ENCODE peak calls at places on chromosomes 6 and 20, in eight cellular contexts. X, H, K, J, B, W, R and D are unnamed samples. For H3K36me3, the result is how much of the 10 kb centered on the place peaks cover.

GRCh38 chr20:33947709-33948295 is 45.9 kb upstream of the RALY start:
- DNase-seq in K (no peak), X (no peak), W (no peak), J (no peak), B (no peak), R (peak), H (peak), D (no peak)

GRCh38 chr20:18983796-18984195 is 170.2 kb downstream of the SCP2D1 start:
- DNase-seq in W (no peak), J (no peak), H (no peak), R (no peak), X (no peak), B (no peak), K (no peak), D (no peak)

GRCh38 chr6:26521485-26522391 is 16.4 kb upstream of the HMGN4 start:
- DNase-seq in X (peak), K (peak), R (no peak), J (peak), H (peak), W (peak), B (peak), D (peak)

GRCh38 chr6:69917834-69918233 is 51.5 kb downstream of the COL19A1 start:
- DNase-seq in K (no peak), R (peak), W (no peak), B (no peak), X (no peak), H (no peak), J (no peak), D (no peak)

GRCh38 chr6:150740453-150740852 is 125.0 kb upstream of the MTHFD1L start:
- DNase-seq in R (no peak), J (no peak), W (no peak), X (no peak), K (no peak), B (no peak), H (no peak), D (no peak)

GRCh38 chr6:24768361-24768760 is 6.4 kb upstream of the GMNN start:
- DNase-seq in H (no peak), K (no peak), B (no peak), X (no peak), R (no peak), J (no peak), W (no peak), D (no peak)

GRCh38 chr20:45041464-45042337 is 59.2 kb downstream of the KCNS1 start:
- DNase-seq in H (peak), W (no peak), J (no peak), X (no peak), K (no peak), R (peak), B (no peak), D (no peak)

GRCh38 chr20:16423311-16424212 is 149.7 kb downstream of the KIF16B start:
- DNase-seq in K (no peak), J (no peak), B (no peak), W (no peak), R (no peak), X (no peak), H (no peak), D (no peak)

GRCh38 chr6:159056003-159056402 is 11.2 kb upstream of the TAGAP start:
- DNase-seq in K (no peak), J (no peak), B (no peak), H (no peak), X (no peak), R (no peak), W (no peak), D (no peak)

GRCh38 chr20:45157977-45158376 is 16.7 kb upstream of the PI3 start:
- DNase-seq in K (no peak), J (no peak), X (no peak), W (no peak), B (no peak), R (peak), H (peak), D (no peak)

GRCh38 chr6:159945801-159946392 is 23.0 kb upstream of the IGF2R start:
- DNase-seq in W (no peak), H (no peak), X (no peak), R (no peak), K (no peak), B (no peak), J (no peak), D (no peak)

GRCh38 chr20:18284805-18285533 is 3.4 kb upstream of the ZNF133 start:
- DNase-seq in K (no peak), R (no peak), W (no peak), B (no peak), H (peak), J (no peak), X (no peak), D (no peak)

GRCh38 chr6:158706369-158706982 is 56.6 kb downstream of the SYTL3 start:
- DNase-seq in W (peak), K (no peak), J (no peak), R (peak), B (peak), H (peak), X (peak), D (peak)

GRCh38 chr6:147040041-147040440 is 164.2 kb upstream of the STXBP5 start:
- DNase-seq in B (no peak), H (no peak), R (no peak), J (no peak), W (no peak), X (no peak), K (no peak), D (no peak)

GRCh38 chr6:13012271-13012670 is 295.7 kb downstream of the PHACTR1 start:
- DNase-seq in W (no peak), R (no peak), J (no peak), K (no peak), H (no peak), B (no peak), X (no peak), D (no peak)

GRCh38 chr20:42093041-42093440 is 474.9 kb upstream of the CHD6 start:
- DNase-seq in B (no peak), X (no peak), W (no peak), J (no peak), R (no peak), K (no peak), H (no peak), D (no peak)

GRCh38 chr6:36402481-36402880 is 15.0 kb upstream of the ETV7 start:
- DNase-seq in K (no peak), B (no peak), W (no peak), X (no peak), R (no peak), H (no peak), J (no peak), D (no peak)

GRCh38 chr6:158567871-158568401 is 8.0 kb downstream of the TMEM181 start:
- DNase-seq in K (no peak), W (no peak), X (no peak), B (no peak), H (no peak), J (no peak), R (no peak), D (no peak)

GRCh38 chr6:88266126-88266525 is 100.0 kb upstream of the CNR1 start:
- DNase-seq in K (no peak), B (no peak), W (no peak), J (no peak), X (no peak), H (no peak), R (no peak), D (no peak)

GRCh38 chr6:82875573-82876185 is 190.0 kb downstream of the UBE3D start:
- DNase-seq in J (no peak), K (no peak), B (no peak), R (peak), W (no peak), X (no peak), H (peak), D (no peak)

GRCh38 chr6:169725270-169726048 is 1.2 kb upstream of the PHF10 start:
- DNase-seq in W (peak), R (no peak), J (peak), K (peak), X (peak), B (peak), H (peak), D (peak)

GRCh38 chr6:106082735-106083398 is 3.3 kb upstream of the PRDM1 start:
- DNase-seq in J (no peak), X (no peak), K (no peak), H (no peak), W (no peak), R (no peak), B (no peak), D (no peak)

GRCh38 chr20:57224641-57225138 is 41.8 kb downstream of the BMP7 start:
- DNase-seq in X (no peak), K (no peak), H (no peak), R (no peak), B (no peak), W (no peak), J (no peak), D (no peak)

GRCh38 chr6:127343753-127344659 is 597 bp upstream of the ECHDC1 start:
- DNase-seq in H (peak), B (no peak), R (no peak), K (no peak), X (peak), J (no peak), W (no peak), D (no peak)

GRCh38 chr20:41317536-41318270 is at the start of gene ZHX3:
- DNase-seq in X (peak), R (peak), W (peak), K (peak), H (peak), J (peak), B (peak), D (peak)

GRCh38 chr6:138182939-138183791 is 21.4 kb downstream of the ARFGEF3 start:
- DNase-seq in W (no peak), K (no peak), J (no peak), R (no peak), X (no peak), B (no peak), H (no peak), D (no peak)

GRCh38 chr6:155439376-155439775 is 16.3 kb downstream of the NOX3 start:
- DNase-seq in J (no peak), K (no peak), W (no peak), X (no peak), R (no peak), B (no peak), H (no peak), D (no peak)

GRCh38 chr6:17458971-17459370 is 65.6 kb downstream of the CAP2 start:
- DNase-seq in X (no peak), J (no peak), H (no peak), W (no peak), K (no peak), B (no peak), R (no peak), D (no peak)

GRCh38 chr6:10939840-10940239 is 53.0 kb downstream of the SYCP2L start:
- DNase-seq in B (no peak), K (no peak), J (no peak), R (no peak), H (no peak), X (no peak), W (no peak), D (no peak)

GRCh38 chr6:56692586-56693245 is 50.0 kb upstream of the DST start:
- DNase-seq in W (no peak), B (no peak), K (no peak), X (no peak), R (no peak), J (no peak), H (no peak), D (no peak)

GRCh38 chr20:23139524-23139923 is 53.4 kb upstream of the CD93 start:
- DNase-seq in X (no peak), B (no peak), R (no peak), J (no peak), H (no peak), K (peak), W (no peak), D (no peak)

GRCh38 chr20:23138682-23139081 is 52.6 kb upstream of the CD93 start:
- DNase-seq in R (no peak), H (no peak), J (no peak), W (no peak), B (no peak), X (no peak), K (peak), D (no peak)

GRCh38 chr20:23135449-23136447 is 49.6 kb upstream of the CD93 start:
- DNase-seq in J (no peak), K (peak), W (no peak), H (peak), B (no peak), X (no peak), R (no peak), D (peak)

GRCh38 chr20:23138226-23138625 is 52.1 kb upstream of the CD93 start:
- DNase-seq in K (peak), H (no peak), X (no peak), J (no peak), B (no peak), R (no peak), W (no peak), D (no peak)

GRCh38 chr20:23136893-23137745 is 51.0 kb upstream of the CD93 start:
- DNase-seq in R (no peak), X (no peak), K (peak), J (no peak), B (no peak), W (no peak), H (no peak), D (peak)
- TF ChIP-seq POLR2A in R (no peak), X (no peak), K (no peak), J (no peak), B (no peak), W (no peak), H (no peak), D (no peak)

GRCh38 chr20:62806383-62807050 is 1.9 kb downstream of the OGFR start:
- DNase-seq in H (no peak), K (no peak), R (no peak), X (no peak), B (no peak), W (no peak), J (no peak), D (no peak)
- H3K27ac ChIP-seq in H (no peak), K (peak), R (peak), X (peak), B (peak), W (peak), J (peak), D (no peak)

GRCh38 chr6:166934174-166934573 is 22.2 kb downstream of the RNASET2 start:
- DNase-seq in W (no peak), K (no peak), H (no peak), B (no peak), R (no peak), J (peak), X (no peak), D (no peak)

GRCh38 chr6:166932616-166933015 is 23.7 kb downstream of the RNASET2 start:
- DNase-seq in R (no peak), K (no peak), H (no peak), J (no peak), B (peak), X (no peak), W (no peak), D (no peak)

GRCh38 chr6:166931426-166931970 is 24.9 kb downstream of the RNASET2 start:
- DNase-seq in K (no peak), J (no peak), B (peak), R (no peak), H (no peak), X (no peak), W (no peak), D (no peak)

GRCh38 chr6:166932116-166932515 is 24.2 kb downstream of the RNASET2 start:
- DNase-seq in B (peak), K (no peak), W (no peak), X (no peak), J (no peak), H (no peak), R (no peak), D (no peak)

GRCh38 chr6:166933396-166933795 is 23.0 kb downstream of the RNASET2 start:
- DNase-seq in K (no peak), J (no peak), H (no peak), X (no peak), R (no peak), W (no peak), B (no peak), D (no peak)
- H3K36me3 ChIP-seq in K (under half), J (under half), H (under half), X (under half), R (under half), W (half or more), B (half or more), D (under half)

GRCh38 chr6:89830385-89830809 is 717 bp downstream of the CASP8AP2 start:
- DNase-seq in W (no peak), K (no peak), H (no peak), B (no peak), J (no peak), X (no peak), R (no peak), D (no peak)

GRCh38 chr6:89826029-89826528 is 3.6 kb upstream of the CASP8AP2 start:
- DNase-seq in W (no peak), J (no peak), R (no peak), X (no peak), B (no peak), K (no peak), H (no peak), D (no peak)

GRCh38 chr6:89834884-89835792 is 5.5 kb downstream of the CASP8AP2 start:
- DNase-seq in J (no peak), B (no peak), X (no peak), K (no peak), W (no peak), R (no peak), H (no peak), D (no peak)

GRCh38 chr6:89828988-89829590 is 591 bp upstream of the CASP8AP2 start:
- DNase-seq in R (no peak), W (no peak), H (no peak), K (no peak), B (peak), X (no peak), J (no peak), D (peak)

DNA sequence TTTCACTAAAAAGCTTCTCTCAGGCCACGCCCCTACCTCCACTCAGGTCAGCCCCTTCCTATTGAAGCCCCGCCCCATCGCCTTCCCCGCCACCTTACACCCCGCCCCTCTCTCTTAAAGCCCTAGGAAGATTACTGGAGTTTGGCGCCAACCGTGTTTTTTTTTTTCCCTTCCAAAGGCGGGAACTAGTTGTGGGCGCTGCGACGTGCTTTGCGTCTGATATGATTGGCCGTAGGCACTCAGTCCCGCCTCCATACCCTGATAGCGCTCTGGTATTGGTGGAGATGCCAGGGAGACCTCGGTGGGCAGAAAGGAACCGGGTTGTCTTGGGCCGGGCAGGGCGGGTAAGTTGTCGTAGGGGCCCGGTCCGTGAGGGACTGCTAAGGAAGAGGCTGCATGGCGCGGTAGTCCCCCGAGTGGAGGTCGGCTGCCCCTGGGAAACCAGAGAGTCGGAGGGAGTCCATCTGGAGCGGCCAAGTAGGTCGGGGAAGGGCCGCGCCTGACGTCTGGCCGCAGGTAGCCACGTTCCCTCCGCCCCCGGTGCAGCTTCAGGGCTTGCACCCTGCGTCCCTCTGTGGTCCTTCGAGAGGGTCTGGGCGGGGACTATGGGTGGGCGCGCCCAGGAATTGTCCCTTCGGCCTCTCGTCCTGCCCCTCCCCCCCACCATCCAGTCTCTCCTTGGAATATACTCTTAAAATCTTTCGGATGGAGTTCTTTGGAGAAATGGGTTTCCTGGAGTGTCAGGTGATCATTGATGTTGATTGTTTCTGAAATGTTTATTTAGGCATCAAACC is at the start of gene CASP8AP2:
- DNase-seq in R (peak), X (peak), K (peak), H (peak), J (peak), B (peak), W (peak), D (peak)
- TF ChIP-seq POLR2A in R (peak), X (peak), K (no peak), H (peak), J (peak), B (no peak), W (no peak), D (peak)

DNA sequence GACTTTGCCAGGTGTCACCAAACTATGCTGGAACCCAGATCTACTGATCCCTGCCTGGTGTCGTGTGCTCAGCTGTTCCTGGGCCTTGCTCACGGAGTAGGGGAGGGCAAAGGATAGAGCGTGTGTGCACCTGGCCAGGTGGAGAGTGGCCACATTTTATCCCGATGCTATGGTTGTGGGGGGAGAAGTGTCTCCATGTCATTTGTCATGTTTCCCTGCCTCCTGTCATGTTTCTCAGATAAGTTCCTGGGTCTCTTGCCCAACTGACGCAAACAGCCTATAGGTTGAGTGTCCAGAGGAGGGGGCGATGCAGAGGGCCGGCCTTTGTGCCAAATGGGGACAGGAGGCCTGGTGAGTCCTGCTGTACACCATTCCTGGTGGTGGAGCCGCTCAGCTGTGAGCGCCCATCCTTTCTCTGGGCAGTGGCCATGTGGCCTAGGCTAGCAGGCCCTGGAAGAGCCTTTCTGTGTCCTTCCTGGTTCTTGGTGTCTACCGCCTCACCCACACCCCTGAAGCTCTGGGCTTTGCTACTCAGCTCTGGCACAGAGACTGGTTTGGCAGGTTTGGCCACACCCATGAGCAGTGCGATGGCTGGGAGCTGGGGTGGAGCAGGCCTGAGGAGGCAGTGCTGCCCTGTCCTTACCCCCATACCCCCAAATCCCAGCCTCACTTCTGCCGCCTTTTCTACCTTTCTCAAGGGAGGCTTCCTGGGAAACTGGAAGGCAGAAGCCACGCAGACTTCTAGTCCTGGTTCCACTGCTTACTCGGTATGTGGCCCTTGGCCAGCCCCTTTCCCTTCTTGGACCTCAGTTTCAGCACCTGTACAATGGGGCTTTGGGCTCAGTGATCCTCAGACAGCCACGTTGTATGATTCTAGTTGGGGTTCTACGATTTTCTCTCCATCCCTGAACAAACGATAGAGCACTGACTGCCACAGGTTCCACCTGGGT is 32.3 kb upstream of the EPB41L1 start:
- DNase-seq in R (peak), H (no peak), J (peak), X (no peak), W (peak), B (no peak), K (no peak), D (no peak)
- H3K27ac ChIP-seq in R (peak), H (no peak), J (peak), X (no peak), W (peak), B (no peak), K (peak), D (no peak)

GRCh38 chr20:31716351-31716750 is 6.3 kb downstream of the BCL2L1 start:
- DNase-seq in K (no peak), R (no peak), X (no peak), H (no peak), W (no peak), J (no peak), B (no peak), D (no peak)
- H3K36me3 ChIP-seq in K (under half), R (under half), X (under half), H (under half), W (under half), J (under half), B (under half), D (under half)

GRCh38 chr20:23362392-23363256 is 642 bp downstream of the GZF1 start:
- DNase-seq in B (no peak), R (no peak), W (peak), J (peak), X (peak), K (no peak), H (no peak), D (peak)
- TF ChIP-seq POLR2A in B (no peak), R (no peak), W (no peak), J (no peak), X (no peak), K (no peak), H (no peak), D (no peak)